ENCODE peak calls at places on chromosomes 11 and 22, in seven cellular contexts. T is GM12878, G is Panc1, W is H1, H is HCT116, X is HepG2, U is K562. E is an unnamed sample. For H3K4me1, the result is how much of the 10 kb centered on the place peaks cover.

GRCh38 chr22:26367402-26368245 is 61.4 kb upstream of the ASPHD2 start:
- DNase-seq in T (no peak), G (no peak), W (peak), H (peak), X (peak), U (peak), E (peak)

GRCh38 chr11:110251837-110252236 is 44.6 kb downstream of the RDX start:
- DNase-seq in T (no peak), G (peak), W (no peak), H (peak), X (no peak), U (no peak), E (no peak)

GRCh38 chr11:60835472-60835871 is 6.4 kb upstream of the CCDC86 start:
- DNase-seq in T (no peak), G (no peak), W (no peak), H (no peak), X (no peak), U (no peak), E (no peak)

GRCh38 chr11:119764108-119764874 is 35.3 kb upstream of the NECTIN1 start:
- DNase-seq in T (no peak), G (no peak), W (no peak), H (no peak), X (no peak), U (no peak), E (no peak)

GRCh38 chr11:120013325-120014250 is 124.3 kb downstream of the TRIM29 start:
- DNase-seq in T (no peak), G (peak), W (peak), H (peak), X (peak), U (peak), E (peak)

GRCh38 chr22:50456026-50456425 is 18.8 kb downstream of the SBF1 start:
- DNase-seq in T (no peak), G (no peak), W (no peak), H (no peak), X (no peak), U (no peak), E (no peak)

GRCh38 chr11:62654297-62654696 is 1.2 kb upstream of the INTS5 start:
- DNase-seq in T (no peak), G (no peak), W (no peak), H (no peak), X (no peak), U (no peak), E (no peak)

GRCh38 chr11:64880240-64881001 is 2.0 kb upstream of the EHD1 start:
- DNase-seq in T (no peak), G (no peak), W (no peak), H (no peak), X (no peak), U (no peak), E (no peak)

GRCh38 chr22:19896665-19897355 is 42.1 kb upstream of the GNB1L start:
- DNase-seq in T (no peak), G (no peak), W (no peak), H (no peak), X (no peak), U (peak), E (peak)

GRCh38 chr11:45089251-45089650 is 57.2 kb upstream of the PRDM11 start:
- DNase-seq in T (no peak), G (no peak), W (no peak), H (no peak), X (no peak), U (no peak), E (no peak)

GRCh38 chr11:13249992-13250391 is 27.6 kb upstream of the BMAL1 start:
- DNase-seq in T (no peak), G (no peak), W (no peak), H (no peak), X (no peak), U (no peak), E (no peak)

GRCh38 chr11:12214751-12215150 is 104.4 kb downstream of the MICAL2 start:
- DNase-seq in T (no peak), G (no peak), W (no peak), H (no peak), X (no peak), U (no peak), E (no peak)

GRCh38 chr11:12769834-12770345 is 95.7 kb downstream of the TEAD1 start:
- DNase-seq in T (no peak), G (no peak), W (no peak), H (peak), X (no peak), U (no peak), E (no peak)

GRCh38 chr11:65301491-65302329 is 13.0 kb upstream of the CDC42EP2 start:
- DNase-seq in T (no peak), G (no peak), W (peak), H (no peak), X (no peak), U (peak), E (peak)

GRCh38 chr11:86245369-86246292 is 1.1 kb downstream of the EED start:
- DNase-seq in T (no peak), G (peak), W (no peak), H (no peak), X (peak), U (peak), E (peak)

GRCh38 chr11:43786016-43786415 is 94.6 kb upstream of the ALKBH3 start:
- DNase-seq in T (no peak), G (no peak), W (no peak), H (no peak), X (no peak), U (no peak), E (no peak)

GRCh38 chr11:64275841-64276240 is 8.6 kb downstream of the BAD start:
- DNase-seq in T (no peak), G (no peak), W (no peak), H (no peak), X (no peak), U (no peak), E (no peak)

GRCh38 chr11:83629775-83630174 is 343.6 kb upstream of the CCDC90B start:
- DNase-seq in T (no peak), G (no peak), W (no peak), H (no peak), X (no peak), U (no peak), E (no peak)

GRCh38 chr22:19810381-19811141 is 44.1 kb downstream of the GNB1L start:
- DNase-seq in T (no peak), G (no peak), W (no peak), H (no peak), X (no peak), U (no peak), E (peak)

GRCh38 chr11:833849-834311 is 1.1 kb downstream of the CD151 start:
- DNase-seq in T (no peak), G (no peak), W (no peak), H (no peak), X (no peak), U (no peak), E (no peak)

GRCh38 chr11:134654161-134654915 is 242.3 kb upstream of the B3GAT1 start:
- DNase-seq in T (no peak), G (no peak), W (peak), H (no peak), X (no peak), U (no peak), E (no peak)

GRCh38 chr11:44016129-44016528 is 31.7 kb upstream of the ACCSL start:
- DNase-seq in T (no peak), G (no peak), W (peak), H (no peak), X (no peak), U (no peak), E (no peak)

GRCh38 chr11:67983916-67984315 is 20.0 kb downstream of the UNC93B1 start:
- DNase-seq in T (no peak), G (no peak), W (no peak), H (no peak), X (no peak), U (no peak), E (peak)

GRCh38 chr22:49305966-49306631 is 521.6 kb downstream of the BRD1 start:
- DNase-seq in T (no peak), G (no peak), W (peak), H (no peak), X (no peak), U (no peak), E (no peak)

GRCh38 chr11:96340555-96340885 is 2.5 kb downstream of the MAML2 start:
- DNase-seq in T (no peak), G (no peak), W (no peak), H (no peak), X (no peak), U (no peak), E (no peak)

DNA sequence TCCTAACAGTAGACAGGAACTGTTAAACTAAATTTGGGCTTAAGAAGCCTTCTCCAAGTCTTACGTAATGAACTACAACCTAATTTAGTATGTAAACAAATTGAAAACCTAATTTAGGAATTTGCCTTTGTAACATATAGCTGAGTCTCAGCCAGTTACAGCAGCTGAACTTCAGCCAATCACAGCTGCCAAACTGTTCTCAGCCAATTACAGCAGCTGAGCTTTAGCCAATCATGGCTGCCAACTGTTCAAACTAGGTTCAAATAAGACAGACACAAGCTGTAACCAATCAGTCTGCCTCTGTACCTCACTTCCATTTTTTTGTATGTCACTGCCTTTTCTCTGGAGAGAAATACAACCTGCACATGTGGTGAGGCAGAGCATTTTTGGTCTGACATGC is 95.0 kb upstream of the CD44 start:
- DNase-seq in T (no peak), G (no peak), W (no peak), H (no peak), X (no peak), U (no peak), E (no peak)
- TF ChIP-seq SIN3A in T (no peak), G (no peak), W (no peak), H (no peak), X (no peak), U (no peak), E (no peak)

GRCh38 chr11:128463975-128464374 is 123.4 kb downstream of the ETS1 start:
- DNase-seq in T (no peak), G (no peak), W (no peak), H (no peak), X (no peak), U (no peak), E (no peak)

GRCh38 chr11:128464878-128465277 is 122.5 kb downstream of the ETS1 start:
- DNase-seq in T (no peak), G (no peak), W (no peak), H (no peak), X (no peak), U (no peak), E (no peak)

GRCh38 chr11:128462189-128462588 is 125.2 kb downstream of the ETS1 start:
- DNase-seq in T (no peak), G (no peak), W (no peak), H (no peak), X (no peak), U (no peak), E (no peak)

GRCh38 chr11:128462802-128463385 is 124.5 kb downstream of the ETS1 start:
- DNase-seq in T (no peak), G (no peak), W (no peak), H (no peak), X (no peak), U (no peak), E (no peak)

DNA sequence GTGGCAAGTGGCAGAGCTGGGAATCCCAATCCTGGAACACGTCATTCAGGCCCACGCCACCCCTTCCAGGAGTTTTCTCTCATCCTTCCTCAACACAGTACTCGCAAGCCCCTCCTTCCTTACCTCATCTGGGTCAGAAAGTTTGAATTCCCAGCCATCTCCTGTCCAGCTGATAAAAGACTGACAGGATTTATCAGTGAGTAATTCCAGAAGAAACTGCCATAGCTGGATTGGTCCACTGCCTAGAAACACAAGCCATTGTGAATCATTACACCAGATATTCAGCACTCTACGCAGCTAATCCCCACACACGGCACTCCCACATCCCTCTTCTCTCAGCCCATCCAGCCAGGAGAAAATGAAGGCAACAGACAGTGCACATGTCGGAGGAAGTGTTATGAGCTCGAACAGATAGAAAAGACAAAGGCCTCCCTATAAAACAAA is 124.0 kb downstream of the ETS1 start:
- DNase-seq in T (no peak), G (no peak), W (no peak), H (no peak), X (no peak), U (no peak), E (peak)
- H3K4me1 ChIP-seq in T (under half), G (under half), W (under half), H (under half), X (under half), U (under half), E (under half)

DNA sequence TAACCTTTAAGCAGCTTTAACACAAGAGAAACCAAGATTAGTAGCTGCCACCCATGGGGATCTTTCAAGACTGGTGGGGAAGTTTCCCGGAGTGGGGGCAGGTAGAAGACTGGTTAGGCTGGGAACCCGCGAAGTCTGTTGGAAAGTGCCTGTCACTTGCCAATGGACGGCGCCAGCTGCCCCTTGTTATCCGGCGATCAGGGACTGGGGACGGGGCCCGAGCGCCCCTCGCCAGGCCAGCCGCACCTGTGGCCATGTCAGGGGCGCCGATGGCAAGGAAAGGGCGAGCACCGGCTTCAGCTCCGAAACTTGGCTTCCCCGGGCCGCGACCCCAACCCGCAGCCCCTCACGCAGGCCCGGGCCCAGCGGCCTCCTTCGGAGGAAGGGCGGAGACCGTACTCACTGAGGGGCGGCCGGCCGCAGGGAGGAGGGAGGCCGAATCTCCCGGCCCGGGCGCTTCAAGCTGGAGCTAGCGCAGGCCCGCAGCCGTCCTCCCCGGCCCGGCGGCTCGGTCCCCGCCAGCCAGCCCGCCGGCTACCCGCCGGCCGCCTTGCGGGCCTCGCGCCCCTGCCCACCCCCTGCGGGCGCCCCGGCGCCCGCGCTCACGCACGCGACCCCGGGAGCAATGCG is 539 bp downstream of the EIF4ENIF1 start:
- DNase-seq in T (no peak), G (no peak), W (peak), H (no peak), X (no peak), U (no peak), E (peak)
- TF ChIP-seq SIN3A in T (no peak), G (no peak), W (peak), H (no peak), X (peak), U (peak), E (peak)

DNA sequence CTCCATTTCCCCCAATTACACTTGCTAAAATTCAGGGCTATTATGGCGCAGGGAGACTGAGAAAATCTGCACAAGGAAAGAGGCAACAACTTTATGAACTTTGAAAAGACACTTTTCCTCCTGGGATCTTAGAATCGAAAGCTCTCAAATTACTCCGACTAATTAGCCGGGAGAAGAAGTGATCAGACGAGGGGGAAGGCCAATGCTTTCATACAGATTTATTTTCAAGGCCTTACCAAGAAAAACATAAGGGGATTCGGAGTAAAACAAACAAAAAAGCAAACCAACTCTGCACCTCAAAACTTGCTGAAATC is 1.6 kb downstream of the PAX6 start:
- DNase-seq in T (no peak), G (no peak), W (no peak), H (no peak), X (no peak), U (no peak), E (no peak)
- H3K4me1 ChIP-seq in T (under half), G (under half), W (under half), H (under half), X (under half), U (under half), E (under half)

E was measured in SK-N-SH.